ENCODE peak calls at places on chromosomes 16 and 17, in five cellular contexts. One of them, this sample, is unnamed.

GRCh38 chr17:43823350-43824084 is 9.4 kb downstream of the MPP3 start:
- DNase-seq in H1: no peak
- DNase-seq in SK-N-SH: no peak
- DNase-seq in HepG2: no peak
- DNase-seq in GM12878: no peak
- DNase-seq in this sample: no peak

GRCh38 chr17:14101976-14102375 is 32.7 kb downstream of the COX10 start:
- DNase-seq in H1: no peak
- DNase-seq in SK-N-SH: no peak
- DNase-seq in HepG2: no peak
- DNase-seq in GM12878: no peak
- DNase-seq in this sample: no peak

GRCh38 chr17:33732116-33732515 is 439.0 kb upstream of the ASIC2 start:
- DNase-seq in H1: no peak
- DNase-seq in SK-N-SH: no peak
- DNase-seq in HepG2: peak
- DNase-seq in GM12878: no peak
- DNase-seq in this sample: no peak

GRCh38 chr17:62187681-62188080 is 122.6 kb upstream of the MED13 start:
- DNase-seq in H1: no peak
- DNase-seq in SK-N-SH: peak
- DNase-seq in HepG2: no peak
- DNase-seq in GM12878: no peak
- DNase-seq in this sample: no peak

GRCh38 chr17:78735832-78736525 is 46.1 kb downstream of the CYTH1 start:
- DNase-seq in H1: no peak
- DNase-seq in SK-N-SH: no peak
- DNase-seq in HepG2: peak
- DNase-seq in GM12878: no peak
- DNase-seq in this sample: no peak

GRCh38 chr17:37373530-37374159 is 2.1 kb upstream of the C17orf78 start:
- DNase-seq in H1: peak
- DNase-seq in SK-N-SH: peak
- DNase-seq in HepG2: peak
- DNase-seq in GM12878: no peak
- DNase-seq in this sample: peak

GRCh38 chr17:2691965-2692780 is 19.4 kb downstream of the CLUH start:
- DNase-seq in H1: no peak
- DNase-seq in SK-N-SH: peak
- DNase-seq in HepG2: no peak
- DNase-seq in GM12878: no peak
- DNase-seq in this sample: no peak

GRCh38 chr16:64278196-64278595 is 843.7 kb downstream of the CDH11 start:
- DNase-seq in H1: no peak
- DNase-seq in SK-N-SH: no peak
- DNase-seq in HepG2: no peak
- DNase-seq in GM12878: no peak
- DNase-seq in this sample: no peak

GRCh38 chr16:285146-286055 is 2.4 kb downstream of the PDIA2 start:
- DNase-seq in H1: no peak
- DNase-seq in SK-N-SH: no peak
- DNase-seq in HepG2: no peak
- DNase-seq in GM12878: no peak
- DNase-seq in this sample: no peak

GRCh38 chr16:83356266-83356665 is 451.5 kb upstream of the HSBP1 start:
- DNase-seq in H1: no peak
- DNase-seq in SK-N-SH: peak
- DNase-seq in HepG2: peak
- DNase-seq in GM12878: no peak
- DNase-seq in this sample: peak

GRCh38 chr17:4898351-4898750 is 985 bp upstream of the C17orf107 start:
- DNase-seq in H1: no peak
- DNase-seq in SK-N-SH: no peak
- DNase-seq in HepG2: no peak
- DNase-seq in GM12878: no peak
- DNase-seq in this sample: no peak

GRCh38 chr17:45649796-45650195 is 134.3 kb upstream of the CRHR1 start:
- DNase-seq in H1: no peak
- DNase-seq in SK-N-SH: no peak
- DNase-seq in HepG2: no peak
- DNase-seq in GM12878: no peak
- DNase-seq in this sample: no peak

GRCh38 chr17:66422181-66422580 is 119.8 kb downstream of the PRKCA start:
- DNase-seq in H1: no peak
- DNase-seq in SK-N-SH: no peak
- DNase-seq in HepG2: no peak
- DNase-seq in GM12878: no peak
- DNase-seq in this sample: no peak

GRCh38 chr17:43056051-43056450 is 31.0 kb downstream of the RND2 start:
- DNase-seq in H1: no peak
- DNase-seq in SK-N-SH: no peak
- DNase-seq in HepG2: no peak
- DNase-seq in GM12878: no peak
- DNase-seq in this sample: no peak

GRCh38 chr16:11194913-11195312 is 61.1 kb downstream of the SOCS1 start:
- DNase-seq in H1: no peak
- DNase-seq in SK-N-SH: no peak
- DNase-seq in HepG2: no peak
- DNase-seq in GM12878: no peak
- DNase-seq in this sample: no peak

GRCh38 chr16:52906271-52906670 is 146.4 kb downstream of the CHD9NB start:
- DNase-seq in H1: no peak
- DNase-seq in SK-N-SH: no peak
- DNase-seq in HepG2: no peak
- DNase-seq in GM12878: no peak
- DNase-seq in this sample: no peak
- TF ChIP-seq POLR2AphosphoS5 in H1: no peak
- TF ChIP-seq POLR2AphosphoS5 in SK-N-SH: no peak
- TF ChIP-seq POLR2AphosphoS5 in HepG2: no peak
- TF ChIP-seq POLR2AphosphoS5 in GM12878: no peak
- TF ChIP-seq POLR2AphosphoS5 in this sample: no peak

GRCh38 chr16:89871895-89872294 is 1.5 kb upstream of the TCF25 start:
- DNase-seq in H1: no peak
- DNase-seq in SK-N-SH: no peak
- DNase-seq in HepG2: no peak
- DNase-seq in GM12878: no peak
- DNase-seq in this sample: no peak
- TF ChIP-seq TAF1 in H1: no peak
- TF ChIP-seq TAF1 in SK-N-SH: no peak
- TF ChIP-seq TAF1 in HepG2: no peak
- TF ChIP-seq TAF1 in GM12878: no peak
- TF ChIP-seq TAF1 in this sample: no peak

GRCh38 chr17:77142689-77143088 is 1.9 kb downstream of the SEC14L1 start:
- DNase-seq in H1: no peak
- DNase-seq in SK-N-SH: no peak
- DNase-seq in HepG2: no peak
- DNase-seq in GM12878: no peak
- DNase-seq in this sample: no peak

GRCh38 chr17:77141846-77142449 is 1.2 kb downstream of the SEC14L1 start:
- DNase-seq in H1: no peak
- DNase-seq in SK-N-SH: no peak
- DNase-seq in HepG2: no peak
- DNase-seq in GM12878: no peak
- DNase-seq in this sample: no peak

GRCh38 chr17:77140166-77140877 is 447 bp upstream of the SEC14L1 start:
- DNase-seq in H1: peak
- DNase-seq in SK-N-SH: peak
- DNase-seq in HepG2: peak
- DNase-seq in GM12878: peak
- DNase-seq in this sample: peak

GRCh38 chr17:77143306-77143705 is 2.5 kb downstream of the SEC14L1 start:
- DNase-seq in H1: no peak
- DNase-seq in SK-N-SH: no peak
- DNase-seq in HepG2: no peak
- DNase-seq in GM12878: no peak
- DNase-seq in this sample: no peak

DNA sequence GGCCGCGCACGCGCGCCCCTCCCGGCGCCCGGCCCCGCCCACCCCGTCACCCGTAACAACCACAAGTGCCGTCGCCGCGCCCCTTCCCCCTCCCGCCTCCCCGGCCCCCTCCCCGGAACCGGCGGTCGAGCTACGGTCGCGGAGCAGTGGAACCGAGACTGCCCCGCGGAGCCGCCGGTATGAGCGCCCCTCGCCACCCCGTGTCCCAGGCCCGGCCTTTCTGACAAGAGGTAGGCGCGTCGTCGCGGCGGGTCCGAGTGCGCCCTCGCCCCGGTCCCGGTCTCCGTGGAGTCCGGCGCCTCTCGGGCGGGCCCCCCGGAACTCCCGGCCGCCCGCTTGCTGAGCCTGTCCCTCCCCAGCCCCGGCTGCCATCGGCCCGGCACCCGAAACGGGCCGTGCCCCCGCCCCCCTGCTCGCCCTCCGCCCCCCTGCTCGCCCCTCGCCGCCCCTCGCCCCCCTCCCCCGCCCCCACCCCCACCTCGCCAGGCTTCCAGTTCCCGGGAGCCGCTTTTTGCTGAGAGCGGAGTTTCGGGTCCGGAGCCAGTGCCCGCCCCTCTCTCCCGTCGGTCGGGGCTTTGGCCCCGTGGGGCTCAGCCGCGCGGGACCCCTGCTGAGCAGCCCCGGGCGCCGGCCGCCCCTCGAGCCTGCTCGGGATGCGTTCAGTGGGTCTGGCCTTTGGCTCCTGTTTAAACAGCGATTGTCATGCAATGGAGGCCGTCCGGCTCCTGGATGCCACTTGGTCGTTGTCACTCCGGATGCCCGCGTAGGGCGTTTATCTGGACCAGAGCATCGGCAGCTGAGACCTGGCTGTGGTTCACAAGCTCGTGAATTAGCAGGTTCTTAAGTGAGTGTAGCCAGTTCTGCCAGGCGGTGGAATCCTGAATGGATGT is at the start of gene SEC14L1:
- DNase-seq in H1: peak
- DNase-seq in SK-N-SH: peak
- DNase-seq in HepG2: peak
- DNase-seq in GM12878: no peak
- DNase-seq in this sample: no peak
- TF ChIP-seq POLR2AphosphoS5 in H1: no peak
- TF ChIP-seq POLR2AphosphoS5 in SK-N-SH: no peak
- TF ChIP-seq POLR2AphosphoS5 in HepG2: no peak
- TF ChIP-seq POLR2AphosphoS5 in GM12878: no peak
- TF ChIP-seq POLR2AphosphoS5 in this sample: no peak

GRCh38 chr17:50739098-50739497 is 19.7 kb downstream of the LUC7L3 start:
- DNase-seq in H1: no peak
- DNase-seq in SK-N-SH: no peak
- DNase-seq in HepG2: no peak
- DNase-seq in GM12878: no peak
- DNase-seq in this sample: no peak

GRCh38 chr17:50735287-50735686 is 15.9 kb downstream of the LUC7L3 start:
- DNase-seq in H1: no peak
- DNase-seq in SK-N-SH: no peak
- DNase-seq in HepG2: no peak
- DNase-seq in GM12878: no peak
- DNase-seq in this sample: no peak

GRCh38 chr17:50731575-50732460 is 12.4 kb downstream of the LUC7L3 start:
- DNase-seq in H1: no peak
- DNase-seq in SK-N-SH: peak
- DNase-seq in HepG2: no peak
- DNase-seq in GM12878: no peak
- DNase-seq in this sample: no peak

DNA sequence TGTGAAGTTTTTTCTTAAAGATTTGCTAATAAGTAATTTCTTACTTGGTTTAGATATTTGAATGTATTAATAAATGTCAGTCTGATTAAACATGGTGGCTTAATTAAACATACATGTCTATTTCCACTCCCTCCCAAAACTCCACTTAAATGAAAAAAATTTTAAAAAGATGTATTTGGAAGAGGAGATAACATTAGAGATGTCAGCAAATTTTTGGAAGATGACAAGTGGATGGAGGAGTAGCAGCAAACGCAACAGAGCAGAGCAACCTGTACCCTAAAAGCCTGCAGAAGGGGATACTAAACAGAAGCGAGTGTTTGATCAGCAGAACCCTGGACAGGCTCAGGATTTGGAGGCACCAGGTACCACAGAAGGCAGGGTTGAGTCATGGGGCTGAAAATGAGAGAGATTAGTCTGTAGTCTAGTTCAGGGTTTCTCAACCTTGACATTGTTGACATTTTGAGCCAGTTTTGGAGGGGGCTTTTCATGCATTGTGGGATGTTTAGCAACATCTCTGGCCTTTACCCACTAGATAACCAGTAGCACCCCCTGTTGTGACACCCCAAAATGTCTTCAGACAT is 17.8 kb downstream of the LUC7L3 start:
- DNase-seq in H1: no peak
- DNase-seq in SK-N-SH: no peak
- DNase-seq in HepG2: no peak
- DNase-seq in GM12878: no peak
- DNase-seq in this sample: no peak
- TF ChIP-seq TAF1 in H1: no peak
- TF ChIP-seq TAF1 in SK-N-SH: no peak
- TF ChIP-seq TAF1 in HepG2: no peak
- TF ChIP-seq TAF1 in GM12878: no peak
- TF ChIP-seq TAF1 in this sample: no peak

GRCh38 chr17:18326572-18326971 is 11.5 kb downstream of the SMCR8 start:
- DNase-seq in H1: no peak
- DNase-seq in SK-N-SH: no peak
- DNase-seq in HepG2: no peak
- DNase-seq in GM12878: no peak
- DNase-seq in this sample: no peak
- TF ChIP-seq POLR2AphosphoS5 in H1: no peak
- TF ChIP-seq POLR2AphosphoS5 in SK-N-SH: no peak
- TF ChIP-seq POLR2AphosphoS5 in HepG2: no peak
- TF ChIP-seq POLR2AphosphoS5 in GM12878: no peak
- TF ChIP-seq POLR2AphosphoS5 in this sample: no peak

This sample was measured in GM12892.